ENCODE peak calls at places on chromosomes 4 and X, in nine cellular contexts. U, K, N, T, V, L, X, Z and C are unnamed samples. For H3K36me3, the result is how much of the 10 kb centered on the place peaks cover.

GRCh38 chrX:41758391-41758790 is 34.4 kb downstream of the GPR82 start:
- DNase-seq in U (no peak), K (no peak), N (no peak), T (no peak), V (no peak), L (no peak), X (no peak), Z (no peak), C (no peak)

GRCh38 chr4:75736862-75737261 is 12.5 kb downstream of the USO1 start:
- DNase-seq in U (no peak), K (peak), N (no peak), T (no peak), V (no peak), L (no peak), X (no peak), Z (no peak), C (no peak)

GRCh38 chrX:65524139-65524538 is 10.4 kb downstream of the LAS1L start:
- DNase-seq in U (no peak), K (no peak), N (no peak), T (no peak), V (no peak), L (no peak), X (no peak), Z (no peak), C (no peak)

GRCh38 chrX:11750694-11751093 is 7.3 kb upstream of the MSL3 start:
- DNase-seq in U (no peak), K (no peak), N (no peak), T (no peak), V (no peak), L (no peak), X (no peak), Z (no peak), C (no peak)

GRCh38 chrX:13533726-13534125 is 35.7 kb upstream of the EGFL6 start:
- DNase-seq in U (no peak), K (peak), N (peak), T (no peak), V (no peak), L (no peak), X (no peak), Z (no peak), C (no peak)

GRCh38 chr4:107318078-107318477 is 282.0 kb upstream of the DKK2 start:
- DNase-seq in U (no peak), K (no peak), N (no peak), T (no peak), V (no peak), L (no peak), X (no peak), Z (no peak), C (no peak)

GRCh38 chr4:91116861-91117260 is 989.7 kb downstream of the CCSER1 start:
- DNase-seq in U (peak), K (no peak), N (peak), T (no peak), V (no peak), L (no peak), X (no peak), Z (no peak), C (no peak)

GRCh38 chr4:112793033-112793432 is 156.1 kb downstream of the LARP7 start:
- DNase-seq in U (no peak), K (no peak), N (no peak), T (no peak), V (no peak), L (no peak), X (no peak), Z (no peak), C (no peak)

GRCh38 chr4:24801136-24801855 is 5.9 kb downstream of the SOD3 start:
- DNase-seq in U (no peak), K (no peak), N (no peak), T (no peak), V (no peak), L (no peak), X (no peak), Z (no peak), C (peak)
- H3K27ac ChIP-seq in U (no peak), K (no peak), N (no peak), T (no peak), V (no peak), L (peak), X (no peak), Z (no peak), C (peak)

DNA sequence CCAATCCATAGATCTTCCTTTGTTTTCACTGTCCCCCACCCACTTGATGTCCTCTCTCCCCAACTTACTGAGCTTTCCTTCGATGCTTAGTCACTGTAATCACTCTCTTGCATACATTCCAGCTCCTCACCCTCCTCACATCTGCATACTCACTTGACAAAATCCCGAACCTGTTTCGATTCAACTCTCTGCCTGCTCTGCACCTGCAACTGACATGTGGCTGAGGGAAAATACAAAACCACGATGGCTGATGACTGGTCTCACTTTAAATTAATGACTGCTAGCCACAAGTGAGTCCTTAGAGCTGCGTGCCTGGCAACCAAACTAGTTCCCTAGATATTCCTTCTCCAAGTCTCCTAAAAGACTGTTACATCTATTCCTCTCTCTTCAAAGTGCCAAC is 70.4 kb upstream of the FHL1 start:
- DNase-seq in U (peak), K (no peak), N (no peak), T (no peak), V (no peak), L (no peak), X (peak), Z (no peak), C (no peak)
- TF ChIP-seq CTCF in U (no peak), K (no peak), N (no peak), T (no peak), V (no peak), L (no peak), X (no peak), Z (no peak), C (no peak)

GRCh38 chr4:6859543-6859942 is 50.1 kb upstream of the TBC1D14 start:
- DNase-seq in U (no peak), K (no peak), N (no peak), T (no peak), V (no peak), L (no peak), X (no peak), Z (no peak), C (no peak)
- H3K36me3 ChIP-seq in U (under half), K (under half), N (under half), T (half or more), V (under half), L (half or more), X (half or more), Z (under half), C (half or more)

GRCh38 chr4:152501846-152502536 is 33.9 kb downstream of the FBXW7 start:
- DNase-seq in U (no peak), K (peak), N (no peak), T (no peak), V (no peak), L (no peak), X (no peak), Z (no peak), C (no peak)
- H3K27ac ChIP-seq in U (peak), K (no peak), N (no peak), T (no peak), V (no peak), L (no peak), X (no peak), Z (no peak), C (no peak)

DNA sequence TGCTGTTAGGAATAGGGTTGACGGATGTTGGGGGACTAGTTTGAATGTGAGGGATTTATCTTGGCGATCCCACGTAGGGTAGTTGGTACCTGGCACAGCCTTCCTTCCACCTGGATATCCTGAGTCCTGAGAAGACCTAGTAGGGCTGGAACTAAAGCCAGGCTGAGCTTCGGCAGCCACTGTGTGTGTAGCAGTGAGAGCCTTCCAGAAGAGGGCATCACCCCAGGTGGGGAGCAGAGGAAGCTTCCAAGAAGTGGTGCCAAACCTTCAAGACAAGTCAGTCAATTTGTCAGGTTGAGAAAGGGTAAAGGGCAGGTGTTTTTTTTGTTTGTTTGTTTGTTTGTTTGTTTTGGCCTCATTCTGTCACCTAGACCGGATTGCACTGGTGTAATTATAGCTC is 1.2 kb upstream of the FGFBP2 start:
- DNase-seq in U (no peak), K (no peak), N (no peak), T (no peak), V (no peak), L (no peak), X (peak), Z (no peak), C (no peak)
- TF ChIP-seq CTCF in U (no peak), K (no peak), N (no peak), T (no peak), V (no peak), L (no peak), X (peak), Z (no peak), C (no peak)

GRCh38 chrX:38206542-38206941 is 14.1 kb downstream of the SRPX start:
- DNase-seq in U (no peak), K (no peak), N (no peak), T (no peak), V (no peak), L (no peak), X (no peak), Z (no peak), C (no peak)
- H3K36me3 ChIP-seq in U (under half), K (under half), N (under half), T (under half), V (under half), L (under half), X (under half), Z (under half), C (under half)

GRCh38 chrX:40307871-40308270 is 210.1 kb upstream of the BCOR start:
- DNase-seq in U (no peak), K (no peak), N (no peak), T (no peak), V (no peak), L (no peak), X (no peak), Z (no peak), C (no peak)

GRCh38 chrX:40300286-40300890 is 202.6 kb upstream of the BCOR start:
- DNase-seq in U (no peak), K (no peak), N (no peak), T (no peak), V (no peak), L (no peak), X (no peak), Z (no peak), C (no peak)

GRCh38 chrX:40299502-40300118 is 201.9 kb upstream of the BCOR start:
- DNase-seq in U (no peak), K (no peak), N (no peak), T (no peak), V (no peak), L (no peak), X (no peak), Z (no peak), C (no peak)

GRCh38 chrX:40303256-40304077 is 205.7 kb upstream of the BCOR start:
- DNase-seq in U (no peak), K (no peak), N (no peak), T (no peak), V (no peak), L (no peak), X (peak), Z (no peak), C (no peak)

DNA sequence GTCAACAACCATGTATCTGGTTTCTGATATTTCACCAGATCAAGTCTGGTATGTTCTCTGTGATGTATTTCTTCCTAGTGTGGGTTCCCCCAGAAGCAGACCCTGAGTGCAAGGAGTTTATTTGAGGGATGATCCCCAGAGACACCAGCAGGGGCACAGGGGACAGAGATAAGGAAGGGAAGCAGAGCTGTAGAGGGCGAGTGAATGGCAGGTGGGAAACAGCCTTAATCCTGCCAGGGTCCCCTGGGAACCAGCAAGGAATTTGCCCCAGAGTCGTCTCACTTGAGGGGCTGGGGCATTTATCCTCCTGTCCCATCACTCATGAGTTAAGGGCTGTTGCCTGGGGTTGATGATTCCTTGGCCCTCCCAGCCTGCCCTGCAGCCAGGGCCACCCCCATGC is 206.4 kb upstream of the BCOR start:
- DNase-seq in U (no peak), K (no peak), N (no peak), T (no peak), V (no peak), L (no peak), X (peak), Z (no peak), C (no peak)
- H3K27ac ChIP-seq in U (no peak), K (no peak), N (no peak), T (no peak), V (no peak), L (no peak), X (no peak), Z (no peak), C (no peak)